ENCODE peak calls at places on chromosomes 1 and 21, in four cellular contexts. O is neuronal stem cell, Q is lung, K is right lobe of liver. G is an unnamed sample.

GRCh38 chr1:3530086-3530930 is 75.8 kb downstream of the ARHGEF16 start:
- DNase-seq in O (no peak), Q (no peak), K (no peak), G (no peak)

GRCh38 chr1:156291226-156292061 is 4.0 kb downstream of the GLMP start:
- DNase-seq in O (peak), Q (peak), K (peak), G (peak)

GRCh38 chr1:165381745-165382530 is 25.4 kb upstream of the LMX1A start:
- DNase-seq in O (no peak), Q (no peak), K (no peak), G (no peak)

GRCh38 chr21:26007911-26008579 is 162.5 kb downstream of the APP start:
- DNase-seq in O (no peak), Q (no peak), K (no peak), G (no peak)

GRCh38 chr1:79193211-79194079 is 186.9 kb upstream of the ADGRL4 start:
- DNase-seq in O (peak), Q (no peak), K (no peak), G (no peak)

GRCh38 chr1:242405947-242406346 is 118.5 kb downstream of the PLD5 start:
- DNase-seq in O (no peak), Q (no peak), K (no peak), G (no peak)

GRCh38 chr1:209807509-209807908 is 1.6 kb upstream of the IRF6 start:
- DNase-seq in O (no peak), Q (no peak), K (no peak), G (no peak)

GRCh38 chr1:38577937-38578443 is 281.6 kb downstream of the RRAGC start:
- DNase-seq in O (no peak), Q (no peak), K (no peak), G (no peak)